ENCODE peak calls at places on chromosome 5, in four cellular contexts. One of them, this sample, is unnamed.

GRCh38 chr5:180909782-180910181 is 10.8 kb downstream of the BTNL8 start:
- DNase-seq in mucosa of descending colon: no peak
- DNase-seq in hepatocyte: no peak
- DNase-seq in left ventricle myocardium inferior: no peak
- DNase-seq in this sample: no peak

GRCh38 chr5:121025671-121026070 is 561.6 kb downstream of the PRR16 start:
- DNase-seq in mucosa of descending colon: no peak
- DNase-seq in left ventricle myocardium inferior: no peak
- DNase-seq in hepatocyte: no peak
- DNase-seq in this sample: no peak

GRCh38 chr5:151345808-151346478 is 1.4 kb downstream of the SLC36A2 start:
- DNase-seq in left ventricle myocardium inferior: no peak
- DNase-seq in mucosa of descending colon: no peak
- DNase-seq in hepatocyte: no peak
- DNase-seq in this sample: no peak

GRCh38 chr5:26610581-26610980 is 427.8 kb downstream of the CDH9 start:
- DNase-seq in mucosa of descending colon: no peak
- DNase-seq in left ventricle myocardium inferior: no peak
- DNase-seq in hepatocyte: no peak
- DNase-seq in this sample: no peak

GRCh38 chr5:66174338-66174737 is 30.2 kb downstream of the SREK1 start:
- DNase-seq in hepatocyte: peak; percentile 18
- DNase-seq in mucosa of descending colon: no peak
- DNase-seq in left ventricle myocardium inferior: no peak
- DNase-seq in this sample: no peak

GRCh38 chr5:92678576-92679105 is 902.4 kb downstream of the NR2F1-AS1 start:
- DNase-seq in left ventricle myocardium inferior: no peak
- DNase-seq in mucosa of descending colon: no peak
- DNase-seq in hepatocyte: no peak
- DNase-seq in this sample: no peak

GRCh38 chr5:164073013-164073535 is 567.7 kb downstream of the MAT2B start:
- DNase-seq in left ventricle myocardium inferior: no peak
- DNase-seq in mucosa of descending colon: no peak
- DNase-seq in hepatocyte: no peak
- DNase-seq in this sample: no peak

GRCh38 chr5:20230010-20230409 is 242.0 kb upstream of the CDH18 start:
- DNase-seq in hepatocyte: no peak
- DNase-seq in left ventricle myocardium inferior: no peak
- DNase-seq in mucosa of descending colon: no peak
- DNase-seq in this sample: no peak

GRCh38 chr5:103120607-103121200 is 603 bp downstream of the PPIP5K2 start:
- DNase-seq in mucosa of descending colon: peak; percentile 44
- DNase-seq in left ventricle myocardium inferior: no peak
- DNase-seq in hepatocyte: peak; percentile 23
- DNase-seq in this sample: peak; percentile 9

GRCh38 chr5:66992547-66992946 is 204.1 kb downstream of the CD180 start:
- DNase-seq in mucosa of descending colon: no peak
- DNase-seq in left ventricle myocardium inferior: no peak
- DNase-seq in hepatocyte: no peak
- DNase-seq in this sample: no peak

GRCh38 chr5:109529520-109529919 is 119.7 kb upstream of the PJA2 start:
- DNase-seq in mucosa of descending colon: no peak
- DNase-seq in left ventricle myocardium inferior: no peak
- DNase-seq in hepatocyte: no peak
- DNase-seq in this sample: no peak

GRCh38 chr5:31692561-31693221 is 53.8 kb downstream of the PDZD2 start:
- DNase-seq in mucosa of descending colon: no peak
- DNase-seq in left ventricle myocardium inferior: peak; percentile 86
- DNase-seq in hepatocyte: no peak
- DNase-seq in this sample: no peak

GRCh38 chr5:94779684-94780083 is 161.2 kb downstream of the SLF1 start:
- DNase-seq in left ventricle myocardium inferior: no peak
- DNase-seq in hepatocyte: no peak
- DNase-seq in mucosa of descending colon: no peak
- DNase-seq in this sample: no peak

GRCh38 chr5:151615431-151615830 is 24.3 kb upstream of the FAT2 start:
- DNase-seq in left ventricle myocardium inferior: no peak
- DNase-seq in mucosa of descending colon: no peak
- DNase-seq in hepatocyte: peak; percentile 46
- DNase-seq in this sample: no peak

GRCh38 chr5:172541119-172541763 is 86.9 kb upstream of the SH3PXD2B start:
- DNase-seq in left ventricle myocardium inferior: no peak
- DNase-seq in hepatocyte: no peak
- DNase-seq in mucosa of descending colon: no peak
- DNase-seq in this sample: no peak

GRCh38 chr5:155485344-155485743 is 471.8 kb downstream of the KIF4B start:
- DNase-seq in mucosa of descending colon: no peak
- DNase-seq in hepatocyte: peak; percentile 22
- DNase-seq in left ventricle myocardium inferior: no peak
- DNase-seq in this sample: no peak

GRCh38 chr5:146042628-146043279 is 62.6 kb downstream of the PLAC8L1 start:
- DNase-seq in mucosa of descending colon: peak; percentile 51
- DNase-seq in hepatocyte: no peak
- DNase-seq in left ventricle myocardium inferior: no peak
- DNase-seq in this sample: no peak

GRCh38 chr5:68478306-68479091 is 262.9 kb downstream of the PIK3R1 start:
- DNase-seq in left ventricle myocardium inferior: no peak
- DNase-seq in mucosa of descending colon: no peak
- DNase-seq in hepatocyte: no peak
- DNase-seq in this sample: no peak

GRCh38 chr5:40681351-40682311 is 1.9 kb downstream of the PTGER4 start:
- DNase-seq in hepatocyte: peak; percentile 15
- DNase-seq in mucosa of descending colon: peak; percentile 67
- DNase-seq in left ventricle myocardium inferior: peak; percentile 27
- DNase-seq in this sample: peak; percentile 42

GRCh38 chr5:111074244-111074643 is 2.7 kb downstream of the TSLP start:
- DNase-seq in hepatocyte: no peak
- DNase-seq in left ventricle myocardium inferior: no peak
- DNase-seq in mucosa of descending colon: no peak
- DNase-seq in this sample: no peak
- H3K4me3 ChIP-seq in hepatocyte: no peak overlapping the region
- H3K4me3 ChIP-seq in left ventricle myocardium inferior: peak overlapping the region; percentile 71
- H3K4me3 ChIP-seq in mucosa of descending colon: no peak overlapping the region
- H3K4me3 ChIP-seq in this sample: no peak overlapping the region

GRCh38 chr5:24110019-24110615 is 534.7 kb downstream of the CDH10 start:
- DNase-seq in mucosa of descending colon: no peak
- DNase-seq in hepatocyte: peak; percentile 18
- DNase-seq in left ventricle myocardium inferior: no peak
- DNase-seq in this sample: no peak
- TF ChIP-seq CTCF in mucosa of descending colon: no peak
- TF ChIP-seq CTCF in hepatocyte: peak; percentile 70
- TF ChIP-seq CTCF in left ventricle myocardium inferior: peak; percentile 41
- TF ChIP-seq CTCF in this sample: no peak

DNA sequence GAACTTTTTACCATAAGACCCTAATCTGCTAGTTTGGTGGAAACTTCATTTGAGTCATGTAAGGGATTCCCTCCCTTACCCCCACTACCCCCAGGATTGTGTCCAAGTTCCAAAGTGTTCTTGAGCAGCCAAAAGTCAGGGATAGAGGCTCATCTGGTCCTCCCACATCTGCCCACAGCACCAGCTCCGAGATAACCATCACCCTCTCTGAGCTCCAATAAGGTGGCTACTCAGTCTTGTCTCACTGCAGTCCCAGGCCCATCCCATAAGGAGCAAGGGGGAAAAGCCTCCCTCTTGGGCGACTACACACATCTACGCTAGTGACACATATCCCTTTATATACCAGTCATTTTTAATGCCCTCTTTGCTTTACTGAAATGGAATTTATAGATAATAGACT is 12.0 kb upstream of the ENC1 start:
- DNase-seq in mucosa of descending colon: no peak
- DNase-seq in left ventricle myocardium inferior: no peak
- DNase-seq in hepatocyte: no peak
- DNase-seq in this sample: no peak
- H3K36me3 ChIP-seq in mucosa of descending colon: no peaks in the 10 kb centered on the region
- H3K36me3 ChIP-seq in left ventricle myocardium inferior: no peaks in the 10 kb centered on the region
- H3K36me3 ChIP-seq in hepatocyte: no peaks in the 10 kb centered on the region
- H3K36me3 ChIP-seq in this sample: no peaks in the 10 kb centered on the region

DNA sequence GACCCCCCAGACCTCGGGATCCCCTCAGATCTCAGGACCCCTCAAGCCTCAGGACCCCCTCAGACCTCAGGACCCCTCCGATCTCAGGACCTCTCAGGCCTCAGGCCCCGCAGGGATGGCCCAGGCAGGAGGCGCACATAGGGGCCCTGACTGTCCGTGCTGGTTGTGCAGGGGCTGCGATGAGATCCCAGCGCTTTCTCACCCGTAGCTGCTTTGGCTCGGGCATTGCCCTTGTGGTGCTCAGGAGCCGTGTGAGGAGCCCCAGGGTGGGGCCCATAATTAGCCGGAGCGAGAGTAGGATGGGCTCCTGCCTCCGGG is 680 bp upstream of the LPCAT1 start:
- DNase-seq in hepatocyte: no peak
- DNase-seq in mucosa of descending colon: no peak
- DNase-seq in left ventricle myocardium inferior: no peak
- DNase-seq in this sample: no peak
- H3K4me3 ChIP-seq in hepatocyte: peak overlapping the region; percentile 79
- H3K4me3 ChIP-seq in mucosa of descending colon: no peak overlapping the region
- H3K4me3 ChIP-seq in left ventricle myocardium inferior: peak overlapping the region; percentile 79
- H3K4me3 ChIP-seq in this sample: peak overlapping the region; percentile 85

DNA sequence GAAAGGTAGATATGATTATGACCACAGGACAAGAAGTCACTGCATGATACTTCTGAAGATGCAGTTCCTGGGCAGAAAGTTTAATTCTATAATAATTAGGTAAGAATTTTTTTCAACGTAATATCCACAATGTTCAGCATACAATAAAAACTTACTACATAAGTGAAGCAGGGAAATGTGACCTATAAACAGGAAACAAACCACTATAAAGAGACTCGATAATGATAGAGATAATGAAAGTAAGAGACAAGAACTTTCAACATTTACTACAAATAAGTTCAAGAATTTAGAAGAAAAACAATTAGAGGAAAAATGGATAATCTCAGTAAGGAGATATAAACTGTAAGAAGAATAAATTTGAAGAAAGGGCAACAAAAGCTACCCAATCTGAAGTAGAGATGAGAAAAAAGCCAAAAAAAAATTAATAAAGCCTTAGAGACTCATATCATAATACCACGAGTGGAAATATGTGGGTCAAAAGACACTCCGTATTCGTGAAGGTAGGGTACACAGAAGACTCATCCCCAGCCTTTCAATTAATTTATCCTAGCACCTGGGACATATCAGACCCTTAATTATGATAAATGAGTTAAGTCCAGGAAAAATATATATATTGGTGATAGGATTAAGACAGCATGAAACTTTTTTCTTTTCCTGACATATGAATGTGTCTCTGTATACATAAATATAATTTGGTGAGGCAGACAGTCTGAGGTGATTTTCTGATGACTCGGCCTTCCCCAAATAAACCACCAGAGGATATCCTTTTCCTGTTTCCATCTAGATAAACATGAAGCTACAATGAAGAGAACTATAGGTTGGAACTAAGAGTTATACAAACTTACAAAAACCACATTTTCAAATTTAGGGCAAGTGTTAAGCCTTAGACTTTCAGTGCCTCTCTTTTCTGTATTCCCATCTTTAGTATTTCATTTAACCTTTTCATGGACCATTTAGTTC is 120.4 kb downstream of the RAPGEF6 start:
- DNase-seq in mucosa of descending colon: no peak
- DNase-seq in left ventricle myocardium inferior: no peak
- DNase-seq in hepatocyte: no peak
- DNase-seq in this sample: no peak
- TF ChIP-seq CTCF in mucosa of descending colon: no peak
- TF ChIP-seq CTCF in left ventricle myocardium inferior: peak; percentile 19
- TF ChIP-seq CTCF in hepatocyte: no peak
- TF ChIP-seq CTCF in this sample: peak; percentile 10